ENCODE peak calls at places on chromosomes 11 and 22, in seven cellular contexts. F is AG09309; Z is RPMI8226; G is BE2C; S is stimulated activated CD4-positive, alpha-beta T cell treated with anti-CD3 and anti-CD28 coated beads, Interleukin-12 subunit alpha, Interleukin-12 subunit beta, amount 100 ng/mL, for 24 hours; X is central memory CD4-positive, alpha-beta T cell; P is effector CD4-positive, alpha-beta T cell. E is an unnamed sample.

GRCh38 chr22:40819741-40820140 is 595 bp upstream of the SLC25A17 start:
- DNase-seq in F (no peak), Z (peak; percentile 8), G (no peak), S (no peak), X (no peak), P (no peak), E (no peak)

GRCh38 chr11:63521896-63522295 is 14.7 kb upstream of the PLAAT4 start:
- DNase-seq in F (no peak), Z (no peak), G (no peak), S (no peak), X (no peak), P (no peak), E (no peak)

GRCh38 chr11:43941257-43941879 is 1.1 kb upstream of the C11orf96 start:
- DNase-seq in F (no peak), Z (no peak), G (peak; percentile 63), S (no peak), X (no peak), P (no peak), E (no peak)

GRCh38 chr11:79201637-79202347 is 239.0 kb downstream of the TENM4 start:
- DNase-seq in F (no peak), Z (no peak), G (no peak), S (no peak), X (no peak), P (no peak), E (no peak)

GRCh38 chr11:109864161-109864661 is 229.0 kb upstream of the ZC3H12C start:
- DNase-seq in F (no peak), Z (no peak), G (no peak), S (no peak), X (no peak), P (no peak), E (no peak)

GRCh38 chr11:124717786-124718634 is 21.7 kb upstream of the NRGN start:
- DNase-seq in F (no peak), Z (no peak), G (peak; percentile 39), S (no peak), X (peak; percentile 21), P (no peak), E (peak; percentile 69)

GRCh38 chr11:69138265-69138664 is 17.5 kb upstream of the SMIM38 start:
- DNase-seq in F (peak; percentile 10), Z (no peak), G (no peak), S (no peak), X (no peak), P (no peak), E (no peak)

GRCh38 chr11:132131051-132131450 is 760.6 kb downstream of the NTM start:
- DNase-seq in F (no peak), Z (peak; percentile 14), G (no peak), S (no peak), X (no peak), P (no peak), E (no peak)

GRCh38 chr22:46072030-46072881 is 78.1 kb upstream of the PPARA start:
- DNase-seq in F (no peak), Z (peak; percentile 77), G (peak; percentile 70), S (peak; percentile 53), X (peak; percentile 27), P (no peak), E (peak; percentile 86)

GRCh38 chr11:70579376-70579955 is 181.1 kb downstream of the CTTN start:
- DNase-seq in F (no peak), Z (no peak), G (no peak), S (no peak), X (no peak), P (no peak), E (no peak)

GRCh38 chr11:14358729-14359439 is at the start of gene RRAS2:
- DNase-seq in F (no peak), Z (peak; percentile 7), G (peak; percentile 74), S (peak; percentile 72), X (peak; percentile 72), P (peak; percentile 65), E (peak; percentile 88)

E was measured in left ventricle myocardium superior.